ENCODE peak calls at places on chromosomes 3 and 15, in four cellular contexts. S is fibroblast of the aortic adventitia; G is activated CD4-positive, CD25-positive, alpha-beta regulatory T cell; B is NCI-H1105 treated with DMSO at 0.1 percent for 48 hours. E is an unnamed sample.
A peak's percentile ranks its signal among the peaks of the same experiment; 100 is the strongest.

GRCh38 chr3:140906785-140907184 is 34.9 kb upstream of the SLC25A36 start:
- DNase-seq in B (no peak), S (no peak), G (no peak), E (no peak)

GRCh38 chr15:38531509-38531908 is 33.1 kb downstream of the RASGRP1 start:
- DNase-seq in B (no peak), S (no peak), G (no peak), E (peak; percentile 64)

GRCh38 chr3:171044828-171045793 is 18.6 kb upstream of the SLC2A2 start:
- DNase-seq in S (peak; percentile 78), B (no peak), G (no peak), E (peak; percentile 91)

GRCh38 chr3:174541708-174542107 is 317.4 kb upstream of the NAALADL2 start:
- DNase-seq in B (no peak), G (no peak), S (peak; percentile 31), E (peak; percentile 43)

GRCh38 chr3:194084284-194084683 is 51.7 kb upstream of the HES1 start:
- DNase-seq in S (no peak), B (no peak), G (no peak), E (no peak)

GRCh38 chr3:44184319-44184953 is 57.2 kb upstream of the TOPAZ1 start:
- DNase-seq in S (no peak), B (peak; percentile 56), G (no peak), E (no peak)

GRCh38 chr15:95626501-95627361 is 703.8 kb upstream of the NR2F2 start:
- DNase-seq in B (no peak), G (no peak), S (no peak), E (no peak)

GRCh38 chr3:38834110-38834509 is 18.1 kb upstream of the SCN10A start:
- DNase-seq in B (no peak), G (no peak), S (peak; percentile 89), E (peak; percentile 90)

GRCh38 chr3:184795493-184796198 is 16.3 kb upstream of the VPS8 start:
- DNase-seq in B (no peak), G (no peak), S (no peak), E (no peak)

GRCh38 chr3:175672119-175672689 is 813.1 kb downstream of the NAALADL2 start:
- DNase-seq in S (peak; percentile 35), B (peak; percentile 36), G (no peak), E (peak; percentile 42)

GRCh38 chr3:190595807-190596206 is 81.9 kb downstream of the IL1RAP start:
- DNase-seq in B (no peak), G (no peak), S (no peak), E (no peak)

GRCh38 chr3:168997488-168997887 is 666.0 kb downstream of the MECOM start:
- DNase-seq in S (no peak), G (no peak), B (no peak), E (no peak)

GRCh38 chr3:197189633-197190032 is 108.8 kb downstream of the DLG1 start:
- DNase-seq in S (no peak), G (no peak), B (no peak), E (no peak)